ENCODE peak calls at places on chromosomes 5 and 9, in six cellular contexts. E is IMR-90, S is H9, I is H1, K is trophoblast cell, Y is mesenchymal stem cell. Z is an unnamed sample.

GRCh38 chr5:78574731-78575161 is 73.8 kb downstream of the LHFPL2 start:
- DNase-seq in Y (no peak), K (no peak), S (no peak), E (peak; percentile 68), I (no peak), Z (no peak)

GRCh38 chr9:7533376-7534090 is 266.0 kb downstream of the DMAC1 start:
- DNase-seq in E (no peak), S (no peak), Y (no peak), I (no peak), K (no peak), Z (no peak)

GRCh38 chr5:181163487-181164075 is 16.2 kb downstream of the OR2V2 start:
- DNase-seq in E (no peak), Y (peak; percentile 23), S (peak; percentile 68), K (no peak), I (no peak), Z (no peak)

GRCh38 chr5:83911367-83911919 is 190.8 kb upstream of the HAPLN1 start:
- DNase-seq in E (no peak), K (no peak), Y (no peak), I (no peak), S (no peak), Z (no peak)

GRCh38 chr5:158164648-158165047 is 305.7 kb upstream of the CLINT1 start:
- DNase-seq in K (no peak), Y (no peak), E (no peak), S (no peak), I (no peak), Z (no peak)

GRCh38 chr5:172637122-172637580 is 3.9 kb upstream of the NEURL1B start:
- DNase-seq in K (no peak), E (no peak), S (no peak), Y (no peak), I (no peak), Z (no peak)

GRCh38 chr9:129273136-129273895 is 95.3 kb upstream of the IER5L start:
- DNase-seq in E (no peak), I (no peak), S (no peak), Y (no peak), K (no peak), Z (no peak)

GRCh38 chr5:159503236-159503635 is 172.9 kb upstream of the IL12B start:
- DNase-seq in Y (no peak), E (no peak), S (no peak), K (no peak), I (no peak), Z (no peak)

GRCh38 chr5:115542076-115542475 is 2.5 kb downstream of the FEM1C start:
- DNase-seq in I (no peak), E (peak; percentile 16), S (no peak), Y (peak; percentile 34), K (no peak), Z (no peak)

GRCh38 chr5:81703840-81704239 is 47.1 kb downstream of the SSBP2 start:
- DNase-seq in E (no peak), S (no peak), K (no peak), Y (no peak), I (no peak), Z (no peak)

DNA sequence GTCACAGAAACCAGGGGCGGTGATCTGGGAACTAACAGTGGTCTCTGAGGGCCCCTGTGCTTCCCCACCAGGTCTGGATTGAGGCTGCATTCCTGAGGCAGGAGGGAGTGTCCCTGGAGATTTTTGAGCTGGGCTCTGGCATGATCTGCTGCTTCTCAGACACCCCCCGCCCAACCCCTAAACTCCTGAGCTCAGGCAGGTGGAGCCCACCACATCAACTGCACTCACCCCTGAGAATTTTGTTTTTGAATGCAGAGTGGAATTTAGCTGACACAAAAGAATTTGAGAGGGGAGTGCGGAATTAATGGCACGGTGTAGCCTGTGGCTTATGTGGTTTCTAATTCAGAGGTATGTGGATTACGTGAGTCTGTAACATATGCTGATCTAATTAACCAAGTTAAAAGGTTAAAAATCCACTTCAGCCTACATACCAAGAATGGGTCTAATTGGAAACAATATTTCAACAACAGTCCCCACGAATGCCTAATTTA is 23.9 kb upstream of the CTSL start:
- DNase-seq in K (no peak), I (no peak), Y (no peak), S (no peak), E (no peak), Z (peak; percentile 17)
- H3K14ac ChIP-seq in K (peak overlapping the region; percentile 23), I (no peak overlapping the region), Y (no peak overlapping the region), S (no peak overlapping the region), E (no peak overlapping the region), Z (no peak overlapping the region)

GRCh38 chr9:98810106-98810840 is 2.8 kb downstream of the GALNT12 start:
- DNase-seq in Y (no peak), S (no peak), I (no peak), K (no peak), E (no peak), Z (no peak)
- H3K4me1 ChIP-seq in Y (peaks cover 8% of the 10 kb centered on the region), S (no peaks in the 10 kb centered on the region), I (peaks cover 5% of the 10 kb centered on the region), K (peaks cover 17% of the 10 kb centered on the region), E (peaks cover 20% of the 10 kb centered on the region), Z (peaks cover 16% of the 10 kb centered on the region)

GRCh38 chr9:33473643-33474352 is at the start of gene NOL6:
- DNase-seq in K (peak; percentile 100), S (peak; percentile 98), Y (peak; percentile 99), E (peak; percentile 99), I (peak; percentile 96), Z (peak; percentile 99)
- H3K4ac ChIP-seq in K (peak within 1 kb of the TSS; percentile 60), S (no peak within 1 kb of the TSS), Y (peak within 1 kb of the TSS; percentile 39), E (peak within 1 kb of the TSS; percentile 81), I (no peak within 1 kb of the TSS), Z (no peak within 1 kb of the TSS)

GRCh38 chr5:176533894-176534611 is 3.1 kb downstream of the RNF44 start:
- DNase-seq in S (no peak), E (peak; percentile 36), Y (no peak), K (no peak), I (no peak), Z (no peak)

GRCh38 chr5:176533390-176533789 is 3.8 kb downstream of the RNF44 start:
- DNase-seq in I (no peak), K (no peak), S (no peak), Y (no peak), E (no peak), Z (no peak)

GRCh38 chr5:176535655-176536131 is 1.5 kb downstream of the RNF44 start:
- DNase-seq in E (no peak), S (no peak), K (no peak), Y (peak; percentile 41), I (no peak), Z (no peak)

GRCh38 chr5:176535101-176535654 is 2.0 kb downstream of the RNF44 start:
- DNase-seq in S (no peak), E (peak; percentile 24), Y (peak; percentile 32), K (no peak), I (no peak), Z (no peak)

GRCh38 chr5:176534640-176535039 is 2.6 kb downstream of the RNF44 start:
- DNase-seq in I (no peak), S (no peak), Y (no peak), K (no peak), E (no peak), Z (no peak)
- H3K14ac ChIP-seq in I (no peak overlapping the region), S (no peak overlapping the region), Y (no peak overlapping the region), K (no peak overlapping the region), E (no peak overlapping the region), Z (no peak overlapping the region)

GRCh38 chr9:121950441-121950840 is 142.7 kb downstream of the TTLL11 start:
- DNase-seq in E (no peak), K (no peak), I (no peak), S (no peak), Y (no peak), Z (no peak)
- H3K4me1 ChIP-seq in E (peaks cover 11% of the 10 kb centered on the region), K (no peaks in the 10 kb centered on the region), I (peaks cover 8% of the 10 kb centered on the region), S (no peaks in the 10 kb centered on the region), Y (peaks cover 12% of the 10 kb centered on the region), Z (no peaks in the 10 kb centered on the region)

DNA sequence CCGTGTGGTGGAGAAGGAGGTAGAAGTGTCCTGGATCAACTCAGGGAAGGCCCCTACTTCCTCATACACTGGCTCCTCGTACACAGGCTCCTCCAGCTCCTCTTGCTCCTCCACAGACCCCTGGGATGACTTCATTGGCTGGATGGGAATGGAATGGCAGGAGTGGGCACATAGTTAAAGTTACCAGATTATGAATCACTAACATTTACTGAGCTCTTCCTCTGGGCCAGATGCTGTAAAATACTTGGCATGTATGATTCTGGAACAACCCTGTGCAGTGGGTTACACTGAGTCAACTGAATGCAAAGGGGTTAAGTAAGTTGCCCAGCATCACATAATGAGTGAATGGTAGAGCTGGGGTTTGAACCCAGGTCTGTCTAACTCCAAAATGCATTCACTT is 3.1 kb upstream of the FCHSD1 start:
- DNase-seq in I (no peak), K (peak; percentile 13), S (no peak), Y (peak; percentile 54), E (peak; percentile 91), Z (no peak)
- H3K4ac ChIP-seq in I (no peak overlapping the region), K (no peak overlapping the region), S (no peak overlapping the region), Y (no peak overlapping the region), E (peak overlapping the region; percentile 88), Z (no peak overlapping the region)

DNA sequence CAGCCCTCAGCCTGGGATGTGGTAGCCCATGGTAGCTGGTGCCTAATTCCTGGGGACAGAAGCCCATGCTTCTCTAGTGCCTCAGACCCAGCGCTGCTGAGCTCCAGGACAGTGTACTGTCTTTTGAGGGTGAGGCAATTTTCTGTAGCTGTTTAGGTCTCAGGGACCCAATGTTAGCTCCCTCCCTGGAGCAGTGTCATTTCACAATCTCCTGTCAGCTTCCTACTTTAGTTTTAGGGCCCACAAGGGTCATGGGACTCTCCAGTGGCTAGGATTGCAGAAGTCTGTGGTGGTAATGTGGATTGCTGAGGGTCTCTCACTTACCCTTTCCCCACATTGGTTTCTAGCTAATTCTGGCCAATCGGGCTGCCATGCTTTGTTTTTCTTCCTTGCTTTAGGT is 67.7 kb upstream of the CCL21 start:
- DNase-seq in S (no peak), K (no peak), I (no peak), E (no peak), Y (no peak), Z (no peak)
- H3K14ac ChIP-seq in S (no peak overlapping the region), K (no peak overlapping the region), I (no peak overlapping the region), E (no peak overlapping the region), Y (no peak overlapping the region), Z (peak overlapping the region; percentile 66)

Z was measured in neuronal stem cell.